ENCODE peak calls at places on chromosomes 16 and 17, in ten cellular contexts. U is lower leg skin, X is GM12865, S is cardiac muscle cell, W is colonic mucosa, J is mucosa of descending colon, E is astrocyte of the spinal cord, Y is testis, V is GM23338, T is fibroblast of villous mesenchyme. L is an unnamed sample.

GRCh38 chr16:9050102-9050830 is 41.2 kb upstream of the HAPSTR1 start:
- DNase-seq in J (no peak), S (peak; percentile 11), V (peak; percentile 93), U (no peak), T (no peak), X (peak; percentile 45), W (no peak), E (no peak), Y (peak; percentile 45), L (no peak)

GRCh38 chr17:65536573-65537342 is 24.7 kb downstream of the AXIN2 start:
- DNase-seq in U (no peak), E (no peak), S (no peak), T (no peak), X (no peak), W (no peak), V (no peak), J (no peak), Y (no peak), L (peak; percentile 53)

GRCh38 chr16:50495673-50496072 is 52.5 kb upstream of the NKD1 start:
- DNase-seq in T (no peak), Y (no peak), W (no peak), V (no peak), X (no peak), E (no peak), J (no peak), S (no peak), U (no peak), L (no peak)

GRCh38 chr17:27860971-27861669 is 32.0 kb downstream of the LYRM9 start:
- DNase-seq in U (no peak), V (no peak), S (no peak), X (no peak), E (no peak), T (no peak), J (no peak), Y (no peak), W (no peak), L (no peak)

GRCh38 chr17:11644265-11645212 is 46.3 kb downstream of the DNAH9 start:
- DNase-seq in W (peak; percentile 81), U (no peak), J (peak; percentile 87), Y (peak; percentile 90), V (peak; percentile 71), X (peak; percentile 76), S (peak; percentile 93), E (peak; percentile 33), T (peak; percentile 42), L (peak; percentile 53)

GRCh38 chr17:75485688-75486087 is 29.3 kb downstream of the TMEM94 start:
- DNase-seq in S (no peak), U (no peak), V (no peak), J (no peak), X (no peak), T (no peak), Y (no peak), E (no peak), W (no peak), L (no peak)

GRCh38 chr16:85206472-85207356 is 94.4 kb upstream of the CIBAR2 start:
- DNase-seq in U (no peak), E (no peak), Y (peak; percentile 74), W (peak; percentile 62), V (peak; percentile 62), S (peak; percentile 87), J (peak; percentile 46), T (peak; percentile 74), X (no peak), L (no peak)

GRCh38 chr17:83203472-83204221 is 124.2 kb downstream of the METRNL start:
- DNase-seq in U (peak; percentile 88), J (peak; percentile 6), T (peak; percentile 23), V (no peak), X (no peak), E (no peak), S (no peak), Y (peak; percentile 16), W (peak; percentile 18), L (peak; percentile 51)

GRCh38 chr17:33986566-33986965 is 268.5 kb upstream of the CCL2 start:
- DNase-seq in J (no peak), Y (no peak), S (no peak), T (no peak), V (no peak), X (no peak), E (no peak), W (no peak), U (no peak), L (no peak)

GRCh38 chr17:2926019-2926650 is 129.9 kb downstream of the RAP1GAP2 start:
- DNase-seq in Y (no peak), V (no peak), X (no peak), E (no peak), W (no peak), T (no peak), J (no peak), S (no peak), U (no peak), L (no peak)

GRCh38 chr17:69870091-69870530 is 204.9 kb upstream of the KCNJ16 start:
- DNase-seq in E (peak; percentile 88), J (no peak), Y (no peak), U (no peak), X (peak; percentile 18), W (no peak), T (peak; percentile 15), V (no peak), S (no peak), L (peak; percentile 68)

GRCh38 chr17:35864853-35865252 is 3.8 kb downstream of the HEATR9 start:
- DNase-seq in E (no peak), U (no peak), W (no peak), V (no peak), Y (no peak), T (no peak), X (no peak), S (no peak), J (no peak), L (no peak)

GRCh38 chr16:1812732-1813163 is 13.9 kb downstream of the HAGH start:
- DNase-seq in J (peak; percentile 76), Y (peak; percentile 74), V (peak; percentile 78), X (peak; percentile 35), T (peak; percentile 91), E (peak; percentile 38), U (no peak), S (peak; percentile 58), W (peak; percentile 76), L (peak; percentile 74)
- TF ChIP-seq CTCF in J (peak; percentile 37), Y (no peak), V (peak; percentile 72), X (peak; percentile 14), T (peak; percentile 76), E (peak; percentile 62), U (no peak), S (peak; percentile 67), W (peak; percentile 45), L (peak; percentile 57)

DNA sequence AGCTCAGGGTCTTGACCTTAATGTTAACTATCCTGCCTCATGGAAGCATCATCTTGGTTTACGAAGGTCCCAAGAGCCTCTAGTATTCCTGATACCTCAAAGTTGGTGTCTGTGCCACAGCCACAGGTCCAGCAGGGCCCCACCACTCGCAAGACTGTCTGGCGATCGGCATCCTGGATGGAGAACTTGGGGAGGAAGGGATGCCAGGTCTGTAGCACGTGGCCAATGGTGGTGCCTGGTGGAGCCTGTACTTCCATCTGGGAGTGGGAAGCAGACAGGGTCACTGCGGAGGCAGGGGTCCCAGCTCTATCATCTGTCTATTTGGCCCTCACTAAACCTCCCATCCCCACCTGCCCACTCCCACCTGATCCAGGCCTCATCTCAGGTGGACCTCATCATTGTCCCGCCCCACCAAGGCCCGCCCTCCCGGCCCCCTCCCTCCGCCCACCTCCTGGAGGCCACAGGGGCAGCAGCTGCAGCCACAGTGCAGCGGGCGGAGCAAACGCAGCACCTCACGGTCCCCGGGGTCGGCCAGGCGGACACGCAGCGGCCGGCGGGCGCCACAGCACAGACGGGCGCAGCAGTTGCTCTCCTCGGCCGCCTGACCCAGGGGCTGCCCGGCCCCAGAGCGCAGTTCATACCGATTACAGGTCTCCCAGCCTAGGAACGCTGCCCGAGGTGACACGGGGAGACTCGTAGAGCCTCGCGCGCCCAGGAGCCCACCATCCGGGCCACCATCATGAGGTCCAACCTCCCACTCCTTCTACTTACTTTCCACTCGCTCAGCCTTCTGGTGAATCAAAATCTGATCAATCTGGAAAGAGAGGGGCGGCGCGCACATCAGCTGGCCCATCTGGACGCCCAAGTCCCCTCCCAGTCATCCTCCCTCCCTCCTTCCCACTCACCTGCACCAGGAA is 1.4 kb downstream of the PLSCR3 start:
- DNase-seq in U (no peak), T (no peak), S (no peak), W (no peak), Y (no peak), X (no peak), J (no peak), E (no peak), V (peak; percentile 47), L (no peak)
- H3K4me3 ChIP-seq in U (no peak overlapping the region), T (peak overlapping the region; percentile 86), S (peak overlapping the region; percentile 74), W (peak overlapping the region; percentile 60), Y (no peak overlapping the region), X (peak overlapping the region; percentile 97), J (no peak overlapping the region), E (peak overlapping the region; percentile 90), V (peak overlapping the region; percentile 91), L (peak overlapping the region; percentile 84)

GRCh38 chr17:39861235-39861634 is 2.9 kb downstream of the IKZF3 start:
- DNase-seq in W (no peak), T (no peak), U (no peak), J (no peak), V (no peak), X (peak; percentile 64), Y (no peak), S (no peak), E (no peak), L (no peak)

GRCh38 chr17:39866013-39866730 is 1.8 kb upstream of the ZPBP2 start:
- DNase-seq in J (no peak), S (no peak), X (peak; percentile 32), T (no peak), U (no peak), E (no peak), W (no peak), V (no peak), Y (no peak), L (no peak)

GRCh38 chr17:39863244-39863917 is 731 bp downstream of the IKZF3 start:
- DNase-seq in E (no peak), V (no peak), X (peak; percentile 40), J (no peak), U (no peak), S (no peak), T (no peak), Y (no peak), W (no peak), L (no peak)

GRCh38 chr17:39867084-39867890 is 715 bp upstream of the ZPBP2 start:
- DNase-seq in X (peak; percentile 97), V (no peak), J (peak; percentile 18), S (no peak), U (no peak), W (no peak), E (no peak), T (no peak), Y (peak; percentile 22), L (no peak)

GRCh38 chr17:39863918-39864746 is at the start of gene IKZF3:
- DNase-seq in X (peak; percentile 94), V (peak; percentile 91), J (peak; percentile 68), T (peak; percentile 35), W (peak; percentile 70), S (peak; percentile 86), Y (peak; percentile 64), U (peak; percentile 88), E (peak; percentile 0), L (no peak)
- TF ChIP-seq CTCF in X (peak; percentile 52), V (peak; percentile 65), J (no peak), T (no peak), W (no peak), S (no peak), Y (no peak), U (no peak), E (no peak), L (no peak)

DNA sequence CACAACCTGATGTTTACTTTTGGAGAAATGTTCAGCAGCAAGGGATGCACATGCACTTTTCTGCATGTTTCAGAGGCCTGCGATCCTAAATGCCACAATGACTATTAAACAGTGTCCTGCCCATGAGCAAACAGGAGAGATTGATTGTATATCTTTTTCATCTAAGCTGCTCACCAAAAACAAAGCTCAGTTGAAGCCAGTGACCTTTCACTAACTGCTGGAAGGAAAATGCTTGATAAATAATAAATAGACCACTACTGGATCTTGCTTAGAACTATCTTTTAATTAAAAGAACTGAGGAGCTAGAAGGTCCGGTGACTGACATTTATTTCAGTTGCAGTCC is 16.3 kb downstream of the MRPS23 start:
- DNase-seq in V (no peak), J (no peak), X (no peak), S (no peak), E (no peak), W (no peak), U (no peak), Y (no peak), T (no peak), L (no peak)
- H3K4me3 ChIP-seq in V (peak overlapping the region; percentile 47), J (no peak overlapping the region), X (no peak overlapping the region), S (no peak overlapping the region), E (no peak overlapping the region), W (no peak overlapping the region), U (no peak overlapping the region), Y (no peak overlapping the region), T (no peak overlapping the region), L (no peak overlapping the region)

L was measured in AG10803.